ENCODE peak calls at places on chromosomes 13 and 19, in six cellular contexts. O is stimulated activated CD4-positive, alpha-beta T cell treated with anti-CD3 and anti-CD28 coated beads, Interleukin-1b, Interleukin-23, amount 100 ng/mL, for 24 hours; F is left cardiac atrium; E is cerebellar nuclear complex; U is Right ventricle myocardium superior; X is AG04450. J is an unnamed sample.

GRCh38 chr19:19531951-19532805 is 3.5 kb downstream of the YJEFN3 start:
- DNase-seq in O (peak; percentile 79), F (peak; percentile 90), E (peak; percentile 42), U (peak; percentile 93), X (no peak), J (peak; percentile 80)

GRCh38 chr13:80499536-80500280 is 158.8 kb upstream of the SPRY2 start:
- DNase-seq in O (no peak), F (no peak), E (no peak), U (no peak), X (no peak), J (no peak)

GRCh38 chr13:50910483-50910805 is 853 bp downstream of the RNASEH2B start:
- DNase-seq in O (no peak), F (no peak), E (no peak), U (no peak), X (no peak), J (peak; percentile 27)

GRCh38 chr13:91078093-91078679 is 269.3 kb upstream of the MIR17HG start:
- DNase-seq in O (no peak), F (no peak), E (no peak), U (no peak), X (no peak), J (peak; percentile 19)

GRCh38 chr13:42071667-42072419 is 23.4 kb downstream of the DGKH start:
- DNase-seq in O (no peak), F (no peak), E (no peak), U (no peak), X (no peak), J (no peak)

GRCh38 chr19:38319421-38320258 is at the start of gene KCNK6:
- DNase-seq in O (peak; percentile 40), F (peak; percentile 57), E (no peak), U (peak; percentile 69), X (no peak), J (peak; percentile 6)

GRCh38 chr13:75263741-75264407 is 218.1 kb downstream of the TBC1D4 start:
- DNase-seq in O (no peak), F (no peak), E (no peak), U (no peak), X (no peak), J (no peak)

GRCh38 chr19:48418317-48419064 is 25.0 kb downstream of the GRIN2D start:
- DNase-seq in O (no peak), F (no peak), E (no peak), U (no peak), X (no peak), J (no peak)

GRCh38 chr13:59837101-59837500 is 326.6 kb downstream of the DIAPH3 start:
- DNase-seq in O (no peak), F (no peak), E (no peak), U (no peak), X (no peak), J (no peak)

GRCh38 chr13:107205318-107206112 is 637.6 kb upstream of the ARGLU1 start:
- DNase-seq in O (peak; percentile 31), F (peak; percentile 57), E (peak; percentile 20), U (peak; percentile 66), X (peak; percentile 26), J (peak; percentile 72)

GRCh38 chr13:44271915-44272341 is 101.7 kb upstream of the SERP2 start:
- DNase-seq in O (no peak), F (no peak), E (peak; percentile 55), U (peak; percentile 49), X (no peak), J (peak; percentile 40)

GRCh38 chr13:101267656-101268055 is 148.7 kb downstream of the NALCN start:
- DNase-seq in O (no peak), F (no peak), E (no peak), U (no peak), X (no peak), J (no peak)

GRCh38 chr19:55158848-55159793 is 1.6 kb upstream of the TNNI3 start:
- DNase-seq in O (no peak), F (peak; percentile 83), E (no peak), U (peak; percentile 90), X (no peak), J (no peak)

GRCh38 chr19:1106841-1107654 is 3.3 kb downstream of the GPX4 start:
- DNase-seq in O (no peak), F (no peak), E (no peak), U (no peak), X (no peak), J (no peak)

GRCh38 chr19:56217039-56217949 is 15.2 kb downstream of the ZSCAN5C start:
- DNase-seq in O (no peak), F (peak; percentile 29), E (no peak), U (peak; percentile 44), X (no peak), J (no peak)

GRCh38 chr13:64917566-64917965 is 2312.6 kb downstream of the PCDH9 start:
- DNase-seq in O (no peak), F (no peak), E (no peak), U (no peak), X (no peak), J (no peak)

GRCh38 chr13:113740661-113741060 is 18.4 kb upstream of the TMEM255B start:
- DNase-seq in O (no peak), F (no peak), E (no peak), U (peak; percentile 40), X (no peak), J (no peak)

GRCh38 chr13:91405240-91405639 is 6.8 kb downstream of the GPC5 start:
- DNase-seq in O (no peak), F (no peak), E (no peak), U (no peak), X (no peak), J (no peak)

GRCh38 chr19:5038631-5039271 is 69.8 kb downstream of the KDM4B start:
- DNase-seq in O (no peak), F (no peak), E (no peak), U (no peak), X (no peak), J (peak; percentile 1)

GRCh38 chr19:29404951-29405727 is 120.7 kb upstream of the VSTM2B start:
- DNase-seq in O (no peak), F (no peak), E (peak; percentile 16), U (no peak), X (no peak), J (no peak)

GRCh38 chr19:18274776-18275356 is 614 bp upstream of the IQCN start:
- DNase-seq in O (no peak), F (peak; percentile 90), E (peak; percentile 29), U (peak; percentile 92), X (no peak), J (peak; percentile 79)

GRCh38 chr13:112247471-112248405 is 128.4 kb upstream of the SPACA7 start:
- DNase-seq in O (no peak), F (no peak), E (no peak), U (no peak), X (no peak), J (no peak)

GRCh38 chr13:30845297-30846214 is 60.5 kb upstream of the MEDAG start:
- DNase-seq in O (no peak), F (no peak), E (no peak), U (no peak), X (no peak), J (no peak)

GRCh38 chr13:66518068-66518467 is 712.1 kb downstream of the PCDH9 start:
- DNase-seq in O (no peak), F (no peak), E (no peak), U (no peak), X (no peak), J (no peak)

GRCh38 chr13:46521921-46522691 is 30.9 kb upstream of the LRCH1 start:
- DNase-seq in O (no peak), F (no peak), E (peak; percentile 84), U (no peak), X (no peak), J (no peak)

GRCh38 chr19:48896191-48896720 is 2.3 kb downstream of the TULP2 start:
- DNase-seq in O (no peak), F (peak; percentile 78), E (peak; percentile 18), U (peak; percentile 80), X (no peak), J (no peak)

GRCh38 chr13:52348983-52349780 is 56.8 kb downstream of the THSD1 start:
- DNase-seq in O (peak; percentile 7), F (no peak), E (no peak), U (no peak), X (no peak), J (no peak)

GRCh38 chr19:11279505-11280236 is 16.3 kb upstream of the TSPAN16 start:
- DNase-seq in O (no peak), F (no peak), E (no peak), U (no peak), X (no peak), J (no peak)

GRCh38 chr13:113211774-113212173 is 2.4 kb downstream of the CUL4A start:
- DNase-seq in O (no peak), F (no peak), E (no peak), U (no peak), X (no peak), J (no peak)

GRCh38 chr13:32314968-32315254 is 252 bp downstream of the ZAR1L start:
- DNase-seq in O (peak; percentile 30), F (no peak), E (no peak), U (no peak), X (no peak), J (peak; percentile 43)

GRCh38 chr19:13841339-13842293 is 35.3 kb upstream of the NANOS3 start:
- DNase-seq in O (no peak), F (peak; percentile 70), E (no peak), U (peak; percentile 76), X (no peak), J (no peak)

GRCh38 chr19:1057185-1057857 is 9.6 kb upstream of the ARHGAP45 start:
- DNase-seq in O (no peak), F (peak; percentile 9), E (no peak), U (no peak), X (no peak), J (no peak)

GRCh38 chr13:24220086-24220703 is 59.7 kb downstream of the SPATA13 start:
- DNase-seq in O (peak; percentile 20), F (peak; percentile 34), E (peak; percentile 6), U (no peak), X (peak; percentile 61), J (peak; percentile 89)

GRCh38 chr19:38949580-38950367 is 19.0 kb downstream of the MRPS12 start:
- DNase-seq in O (peak; percentile 79), F (peak; percentile 93), E (peak; percentile 65), U (peak; percentile 92), X (no peak), J (peak; percentile 79)

GRCh38 chr13:73698859-73699258 is 435.3 kb downstream of the KLF12 start:
- DNase-seq in O (no peak), F (no peak), E (no peak), U (no peak), X (no peak), J (no peak)

GRCh38 chr19:8148410-8149231 is 771 bp downstream of the FBN3 start:
- DNase-seq in O (no peak), F (no peak), E (no peak), U (no peak), X (no peak), J (no peak)

GRCh38 chr19:9323557-9323918 is 441 bp upstream of the ZNF559 start:
- DNase-seq in O (peak; percentile 14), F (peak; percentile 75), E (peak; percentile 69), U (peak; percentile 76), X (peak; percentile 34), J (peak; percentile 82)

GRCh38 chr13:113628291-113629270 is 29.4 kb downstream of the ATP4B start:
- DNase-seq in O (no peak), F (peak; percentile 12), E (no peak), U (no peak), X (no peak), J (no peak)

GRCh38 chr19:39469036-39469435 is 11.6 kb upstream of the TIMM50 start:
- DNase-seq in O (no peak), F (no peak), E (no peak), U (no peak), X (no peak), J (no peak)

GRCh38 chr13:101624210-101624922 is 171.9 kb downstream of the ITGBL1 start:
- DNase-seq in O (no peak), F (no peak), E (no peak), U (no peak), X (no peak), J (no peak)

J was measured in midbrain.